ENCODE peak calls at places on chromosome 9, in six cellular contexts. One of them, this sample, is unnamed.

GRCh38 chr9:38183994-38184568 is 115.1 kb upstream of the SHB start:
- DNase-seq in transverse colon: no peak
- DNase-seq in CD8-positive, alpha-beta T cell: no peak
- DNase-seq in fibroblast of lung: peak; percentile 46
- DNase-seq in body of pancreas: no peak
- DNase-seq in foreskin keratinocyte: no peak
- DNase-seq in this sample: no peak

GRCh38 chr9:34334916-34335315 is 5.5 kb downstream of the NUDT2 start:
- DNase-seq in body of pancreas: no peak
- DNase-seq in transverse colon: no peak
- DNase-seq in fibroblast of lung: no peak
- DNase-seq in CD8-positive, alpha-beta T cell: no peak
- DNase-seq in foreskin keratinocyte: no peak
- DNase-seq in this sample: no peak

GRCh38 chr9:35909687-35910612 is 660 bp downstream of the SPAAR start:
- DNase-seq in CD8-positive, alpha-beta T cell: no peak
- DNase-seq in transverse colon: no peak
- DNase-seq in foreskin keratinocyte: no peak
- DNase-seq in body of pancreas: no peak
- DNase-seq in fibroblast of lung: no peak
- DNase-seq in this sample: no peak

GRCh38 chr9:112072721-112073553 is 102.2 kb downstream of the SUSD1 start:
- DNase-seq in fibroblast of lung: peak; percentile 96
- DNase-seq in CD8-positive, alpha-beta T cell: no peak
- DNase-seq in body of pancreas: no peak
- DNase-seq in foreskin keratinocyte: no peak
- DNase-seq in transverse colon: peak; percentile 6
- DNase-seq in this sample: no peak

GRCh38 chr9:11063263-11063662 is 450.5 kb upstream of the PTPRD start:
- DNase-seq in transverse colon: no peak
- DNase-seq in foreskin keratinocyte: no peak
- DNase-seq in body of pancreas: no peak
- DNase-seq in fibroblast of lung: no peak
- DNase-seq in CD8-positive, alpha-beta T cell: no peak
- DNase-seq in this sample: no peak

GRCh38 chr9:114898741-114899140 is 31.6 kb downstream of the TNFSF8 start:
- DNase-seq in fibroblast of lung: no peak
- DNase-seq in foreskin keratinocyte: no peak
- DNase-seq in CD8-positive, alpha-beta T cell: peak; percentile 78
- DNase-seq in transverse colon: peak; percentile 63
- DNase-seq in body of pancreas: no peak
- DNase-seq in this sample: no peak

GRCh38 chr9:4397917-4398316 is 92.4 kb upstream of the SLC1A1 start:
- DNase-seq in fibroblast of lung: peak; percentile 86
- DNase-seq in body of pancreas: no peak
- DNase-seq in foreskin keratinocyte: no peak
- DNase-seq in CD8-positive, alpha-beta T cell: no peak
- DNase-seq in transverse colon: no peak
- DNase-seq in this sample: no peak

GRCh38 chr9:129323999-129324553 is 146.0 kb upstream of the IER5L start:
- DNase-seq in transverse colon: no peak
- DNase-seq in foreskin keratinocyte: no peak
- DNase-seq in body of pancreas: no peak
- DNase-seq in CD8-positive, alpha-beta T cell: no peak
- DNase-seq in fibroblast of lung: no peak
- DNase-seq in this sample: no peak

GRCh38 chr9:94952553-94953373 is 226.3 kb downstream of the AOPEP start:
- DNase-seq in fibroblast of lung: peak; percentile 38
- DNase-seq in CD8-positive, alpha-beta T cell: no peak
- DNase-seq in foreskin keratinocyte: peak; percentile 63
- DNase-seq in transverse colon: no peak
- DNase-seq in body of pancreas: peak; percentile 20
- DNase-seq in this sample: peak; percentile 90

GRCh38 chr9:4674783-4675182 is 4.6 kb upstream of the CDC37L1 start:
- DNase-seq in body of pancreas: no peak
- DNase-seq in foreskin keratinocyte: no peak
- DNase-seq in CD8-positive, alpha-beta T cell: no peak
- DNase-seq in fibroblast of lung: peak; percentile 87
- DNase-seq in transverse colon: no peak
- DNase-seq in this sample: no peak

GRCh38 chr9:127525426-127526188 is 74.3 kb downstream of the LRSAM1 start:
- DNase-seq in foreskin keratinocyte: no peak
- DNase-seq in CD8-positive, alpha-beta T cell: peak; percentile 14
- DNase-seq in fibroblast of lung: no peak
- DNase-seq in body of pancreas: peak; percentile 30
- DNase-seq in transverse colon: no peak
- DNase-seq in this sample: no peak

GRCh38 chr9:75071530-75072122 is 16.3 kb downstream of the NMRK1 start:
- DNase-seq in CD8-positive, alpha-beta T cell: peak; percentile 68
- DNase-seq in foreskin keratinocyte: peak; percentile 83
- DNase-seq in fibroblast of lung: peak; percentile 25
- DNase-seq in transverse colon: peak; percentile 91
- DNase-seq in body of pancreas: peak; percentile 43
- DNase-seq in this sample: peak; percentile 85

GRCh38 chr9:133497443-133497842 is 18.5 kb upstream of the SLC2A6 start:
- DNase-seq in transverse colon: no peak
- DNase-seq in body of pancreas: no peak
- DNase-seq in CD8-positive, alpha-beta T cell: no peak
- DNase-seq in foreskin keratinocyte: no peak
- DNase-seq in fibroblast of lung: no peak
- DNase-seq in this sample: no peak

GRCh38 chr9:86846679-86847078 is 100.6 kb downstream of the GAS1 start:
- DNase-seq in fibroblast of lung: no peak
- DNase-seq in transverse colon: no peak
- DNase-seq in body of pancreas: no peak
- DNase-seq in CD8-positive, alpha-beta T cell: no peak
- DNase-seq in foreskin keratinocyte: no peak
- DNase-seq in this sample: no peak

GRCh38 chr9:4084440-4084818 is 215.4 kb downstream of the GLIS3 start:
- DNase-seq in body of pancreas: no peak
- DNase-seq in transverse colon: peak; percentile 22
- DNase-seq in foreskin keratinocyte: no peak
- DNase-seq in fibroblast of lung: peak; percentile 58
- DNase-seq in CD8-positive, alpha-beta T cell: no peak
- DNase-seq in this sample: no peak

GRCh38 chr9:132880311-132880661 is 1.6 kb downstream of the SPACA9 start:
- DNase-seq in CD8-positive, alpha-beta T cell: no peak
- DNase-seq in transverse colon: no peak
- DNase-seq in fibroblast of lung: no peak
- DNase-seq in body of pancreas: no peak
- DNase-seq in foreskin keratinocyte: no peak
- DNase-seq in this sample: peak; percentile 48

GRCh38 chr9:130922815-130923610 is 16.0 kb downstream of the FIBCD1 start:
- DNase-seq in transverse colon: no peak
- DNase-seq in body of pancreas: no peak
- DNase-seq in fibroblast of lung: no peak
- DNase-seq in CD8-positive, alpha-beta T cell: no peak
- DNase-seq in foreskin keratinocyte: no peak
- DNase-seq in this sample: no peak

GRCh38 chr9:107330420-107330819 is 47.3 kb downstream of the RAD23B start:
- DNase-seq in CD8-positive, alpha-beta T cell: no peak
- DNase-seq in body of pancreas: no peak
- DNase-seq in transverse colon: no peak
- DNase-seq in fibroblast of lung: no peak
- DNase-seq in foreskin keratinocyte: no peak
- DNase-seq in this sample: no peak

GRCh38 chr9:16619341-16619740 is 251.1 kb downstream of the BNC2 start:
- DNase-seq in CD8-positive, alpha-beta T cell: no peak
- DNase-seq in fibroblast of lung: no peak
- DNase-seq in foreskin keratinocyte: no peak
- DNase-seq in transverse colon: no peak
- DNase-seq in body of pancreas: no peak
- DNase-seq in this sample: no peak

GRCh38 chr9:91034521-91034920 is 232.9 kb downstream of the SYK start:
- DNase-seq in CD8-positive, alpha-beta T cell: no peak
- DNase-seq in foreskin keratinocyte: no peak
- DNase-seq in transverse colon: peak; percentile 20
- DNase-seq in body of pancreas: no peak
- DNase-seq in fibroblast of lung: no peak
- DNase-seq in this sample: no peak

GRCh38 chr9:131474711-131475110 is 28.0 kb upstream of the POMT1 start:
- DNase-seq in body of pancreas: no peak
- DNase-seq in fibroblast of lung: no peak
- DNase-seq in CD8-positive, alpha-beta T cell: no peak
- DNase-seq in transverse colon: no peak
- DNase-seq in foreskin keratinocyte: no peak
- DNase-seq in this sample: no peak

GRCh38 chr9:130433168-130433946 is 11.4 kb upstream of the ASS1 start:
- DNase-seq in fibroblast of lung: peak; percentile 62
- DNase-seq in body of pancreas: peak; percentile 34
- DNase-seq in CD8-positive, alpha-beta T cell: peak; percentile 27
- DNase-seq in foreskin keratinocyte: no peak
- DNase-seq in transverse colon: no peak
- DNase-seq in this sample: peak; percentile 78

GRCh38 chr9:125360621-125361020 is 99.0 kb downstream of the GAPVD1 start:
- DNase-seq in CD8-positive, alpha-beta T cell: no peak
- DNase-seq in foreskin keratinocyte: no peak
- DNase-seq in transverse colon: no peak
- DNase-seq in body of pancreas: no peak
- DNase-seq in fibroblast of lung: no peak
- DNase-seq in this sample: no peak

GRCh38 chr9:1729631-1730030 is 285.5 kb upstream of the SMARCA2 start:
- DNase-seq in fibroblast of lung: no peak
- DNase-seq in CD8-positive, alpha-beta T cell: no peak
- DNase-seq in body of pancreas: no peak
- DNase-seq in transverse colon: no peak
- DNase-seq in foreskin keratinocyte: no peak
- DNase-seq in this sample: no peak

GRCh38 chr9:1722404-1722803 is 292.7 kb upstream of the SMARCA2 start:
- DNase-seq in foreskin keratinocyte: no peak
- DNase-seq in transverse colon: no peak
- DNase-seq in body of pancreas: no peak
- DNase-seq in CD8-positive, alpha-beta T cell: no peak
- DNase-seq in fibroblast of lung: no peak
- DNase-seq in this sample: no peak

GRCh38 chr9:1723616-1724015 is 291.5 kb upstream of the SMARCA2 start:
- DNase-seq in body of pancreas: no peak
- DNase-seq in CD8-positive, alpha-beta T cell: no peak
- DNase-seq in fibroblast of lung: no peak
- DNase-seq in transverse colon: no peak
- DNase-seq in foreskin keratinocyte: no peak
- DNase-seq in this sample: no peak

GRCh38 chr9:1732670-1733069 is 282.5 kb upstream of the SMARCA2 start:
- DNase-seq in foreskin keratinocyte: no peak
- DNase-seq in transverse colon: no peak
- DNase-seq in CD8-positive, alpha-beta T cell: no peak
- DNase-seq in body of pancreas: no peak
- DNase-seq in fibroblast of lung: no peak
- DNase-seq in this sample: no peak

DNA sequence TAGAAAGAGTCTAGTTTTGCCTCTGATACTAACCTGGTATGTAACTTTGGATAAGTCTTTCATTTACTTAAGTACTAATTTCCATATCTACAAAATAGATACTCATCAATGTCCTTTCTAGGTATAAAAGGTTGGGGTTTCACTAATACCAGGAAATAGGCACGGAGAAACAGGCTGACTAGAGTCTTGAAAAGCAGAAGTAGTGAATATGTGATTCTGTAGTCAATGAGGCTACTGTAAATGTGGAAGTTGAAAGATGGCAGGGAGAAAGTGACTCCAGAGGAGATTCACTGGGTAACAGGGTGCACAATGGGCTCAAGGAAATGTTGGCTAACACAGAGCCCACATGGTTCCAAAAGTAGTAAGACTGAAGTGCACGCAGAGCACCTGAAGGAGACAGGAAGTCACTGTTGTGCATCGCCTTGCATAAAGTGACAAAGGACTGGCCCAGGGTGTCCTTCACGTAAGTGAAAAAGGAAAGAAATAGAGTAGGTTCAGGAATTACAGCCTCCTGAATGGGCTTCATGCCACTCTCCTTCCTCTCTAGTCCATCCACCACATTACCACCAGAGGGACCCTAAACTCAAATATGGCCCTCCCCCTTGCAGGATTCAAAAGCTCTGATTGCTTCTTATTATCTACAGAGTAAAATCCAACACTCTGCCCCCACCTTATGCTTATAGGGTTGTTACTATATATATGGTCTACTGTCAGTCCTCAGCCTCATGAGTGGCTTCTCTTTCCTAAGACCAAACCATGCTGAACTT is 288.0 kb upstream of the SMARCA2 start:
- DNase-seq in body of pancreas: no peak
- DNase-seq in transverse colon: no peak
- DNase-seq in fibroblast of lung: no peak
- DNase-seq in CD8-positive, alpha-beta T cell: no peak
- DNase-seq in foreskin keratinocyte: no peak
- DNase-seq in this sample: no peak
- TF ChIP-seq CTCF in body of pancreas: no peak
- TF ChIP-seq CTCF in transverse colon: no peak
- TF ChIP-seq CTCF in fibroblast of lung: no peak
- TF ChIP-seq CTCF in CD8-positive, alpha-beta T cell: peak; percentile 20
- TF ChIP-seq CTCF in foreskin keratinocyte: peak; percentile 18
- TF ChIP-seq CTCF in this sample: no peak

GRCh38 chr9:96612105-96612965 is 7.3 kb downstream of the CDC14B start:
- DNase-seq in fibroblast of lung: peak; percentile 92
- DNase-seq in CD8-positive, alpha-beta T cell: no peak
- DNase-seq in foreskin keratinocyte: peak; percentile 48
- DNase-seq in transverse colon: peak; percentile 52
- DNase-seq in body of pancreas: peak; percentile 74
- DNase-seq in this sample: peak; percentile 55
- H3K27ac ChIP-seq in fibroblast of lung: peak overlapping the region; percentile 80
- H3K27ac ChIP-seq in CD8-positive, alpha-beta T cell: no peak overlapping the region
- H3K27ac ChIP-seq in foreskin keratinocyte: no peak overlapping the region
- H3K27ac ChIP-seq in transverse colon: peak overlapping the region; percentile 57
- H3K27ac ChIP-seq in body of pancreas: peak overlapping the region; percentile 45
- H3K27ac ChIP-seq in this sample: peak overlapping the region; percentile 41

GRCh38 chr9:121463026-121463827 is 36.4 kb downstream of the GGTA1 start:
- DNase-seq in CD8-positive, alpha-beta T cell: peak; percentile 13
- DNase-seq in foreskin keratinocyte: no peak
- DNase-seq in body of pancreas: peak; percentile 20
- DNase-seq in transverse colon: peak; percentile 20
- DNase-seq in fibroblast of lung: peak; percentile 23
- DNase-seq in this sample: no peak
- TF ChIP-seq CTCF in CD8-positive, alpha-beta T cell: peak; percentile 46
- TF ChIP-seq CTCF in foreskin keratinocyte: peak; percentile 58
- TF ChIP-seq CTCF in body of pancreas: peak; percentile 41
- TF ChIP-seq CTCF in transverse colon: peak; percentile 48
- TF ChIP-seq CTCF in fibroblast of lung: peak; percentile 68
- TF ChIP-seq CTCF in this sample: no peak

DNA sequence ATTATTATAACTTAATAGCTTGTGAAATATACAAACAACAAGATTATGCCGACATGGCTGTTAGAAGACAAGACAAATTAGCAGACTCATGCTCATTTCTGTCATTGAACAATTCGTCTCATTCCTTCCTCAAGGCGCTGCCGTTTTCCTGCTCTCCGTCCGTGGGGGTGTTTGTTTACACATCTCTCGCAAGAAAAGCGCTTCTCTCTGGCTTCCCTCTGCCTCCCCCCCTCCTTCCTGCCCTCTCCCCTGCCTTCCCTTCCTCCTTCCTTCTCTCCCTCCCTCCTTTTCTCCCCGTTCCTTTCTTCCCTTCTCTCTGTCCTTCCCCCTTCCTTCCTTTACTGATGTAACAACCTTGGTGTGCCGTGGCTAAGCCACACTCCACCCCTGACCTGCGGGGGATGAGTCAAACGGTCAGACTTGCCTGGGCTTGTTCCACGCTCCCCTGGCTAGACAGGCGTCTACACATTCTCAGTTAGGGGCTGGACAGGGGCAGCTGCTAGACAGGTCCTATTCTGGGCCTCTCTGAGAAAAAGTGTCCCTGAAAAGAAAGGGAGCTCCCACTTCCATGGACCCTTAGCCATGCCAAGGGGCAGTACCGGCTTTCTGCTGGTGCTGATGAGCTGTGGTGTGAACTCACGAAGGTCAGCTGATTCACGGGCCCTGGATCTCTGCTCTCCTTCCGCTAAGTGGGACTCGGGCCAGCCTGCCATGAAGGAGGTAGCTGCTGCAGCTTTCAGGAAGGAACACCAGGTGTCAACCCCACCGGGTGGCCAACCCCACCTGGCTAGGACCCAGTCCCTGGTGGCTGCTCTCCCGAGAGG is 32.0 kb upstream of the SPTLC1 start:
- DNase-seq in body of pancreas: peak; percentile 61
- DNase-seq in transverse colon: peak; percentile 41
- DNase-seq in fibroblast of lung: peak; percentile 96
- DNase-seq in foreskin keratinocyte: peak; percentile 67
- DNase-seq in CD8-positive, alpha-beta T cell: no peak
- DNase-seq in this sample: peak; percentile 94
- H3K27ac ChIP-seq in body of pancreas: no peak overlapping the region
- H3K27ac ChIP-seq in transverse colon: peak overlapping the region; percentile 50
- H3K27ac ChIP-seq in fibroblast of lung: peak overlapping the region; percentile 91
- H3K27ac ChIP-seq in foreskin keratinocyte: peak overlapping the region; percentile 12
- H3K27ac ChIP-seq in CD8-positive, alpha-beta T cell: no peak overlapping the region
- H3K27ac ChIP-seq in this sample: peak overlapping the region; percentile 95

This sample was measured in RWPE1.